ENCODE peak calls at places on chromosomes 5 and 9, in seven cellular contexts. One of them, this sample, is unnamed.

GRCh38 chr5:6875376-6875775 is 162.1 kb downstream of the TENT4A start:
- DNase-seq in activated CD8-positive, alpha-beta T cell treated with anti-CD3 and anti-CD28 coated beads for 36 hours: no peak
- DNase-seq in stomach: peak
- DNase-seq in dorsolateral prefrontal cortex: no peak
- DNase-seq in HL-60: no peak
- DNase-seq in fibroblast of pulmonary artery: no peak
- DNase-seq in brain microvascular endothelial cell: no peak
- DNase-seq in this sample: no peak

GRCh38 chr5:112960316-112960715 is 16.3 kb upstream of the DCP2 start:
- DNase-seq in HL-60: no peak
- DNase-seq in fibroblast of pulmonary artery: no peak
- DNase-seq in activated CD8-positive, alpha-beta T cell treated with anti-CD3 and anti-CD28 coated beads for 36 hours: no peak
- DNase-seq in brain microvascular endothelial cell: no peak
- DNase-seq in dorsolateral prefrontal cortex: no peak
- DNase-seq in stomach: no peak
- DNase-seq in this sample: no peak

GRCh38 chr5:16736158-16736994 is 119.6 kb upstream of the RETREG1 start:
- DNase-seq in activated CD8-positive, alpha-beta T cell treated with anti-CD3 and anti-CD28 coated beads for 36 hours: no peak
- DNase-seq in brain microvascular endothelial cell: peak
- DNase-seq in stomach: peak
- DNase-seq in fibroblast of pulmonary artery: peak
- DNase-seq in HL-60: no peak
- DNase-seq in dorsolateral prefrontal cortex: no peak
- DNase-seq in this sample: no peak

GRCh38 chr5:2517451-2517850 is 234.0 kb downstream of the IRX2 start:
- DNase-seq in brain microvascular endothelial cell: no peak
- DNase-seq in activated CD8-positive, alpha-beta T cell treated with anti-CD3 and anti-CD28 coated beads for 36 hours: no peak
- DNase-seq in dorsolateral prefrontal cortex: no peak
- DNase-seq in stomach: no peak
- DNase-seq in HL-60: no peak
- DNase-seq in fibroblast of pulmonary artery: no peak
- DNase-seq in this sample: no peak

GRCh38 chr5:173328896-173329369 is 719 bp upstream of the STC2 start:
- DNase-seq in brain microvascular endothelial cell: peak
- DNase-seq in stomach: no peak
- DNase-seq in activated CD8-positive, alpha-beta T cell treated with anti-CD3 and anti-CD28 coated beads for 36 hours: peak
- DNase-seq in dorsolateral prefrontal cortex: no peak
- DNase-seq in HL-60: peak
- DNase-seq in fibroblast of pulmonary artery: peak
- DNase-seq in this sample: no peak

GRCh38 chr9:124198948-124199347 is 58.8 kb upstream of the NEK6 start:
- DNase-seq in dorsolateral prefrontal cortex: no peak
- DNase-seq in activated CD8-positive, alpha-beta T cell treated with anti-CD3 and anti-CD28 coated beads for 36 hours: no peak
- DNase-seq in HL-60: no peak
- DNase-seq in fibroblast of pulmonary artery: no peak
- DNase-seq in brain microvascular endothelial cell: no peak
- DNase-seq in stomach: no peak
- DNase-seq in this sample: no peak

GRCh38 chr9:119412399-119412798 is 43.2 kb upstream of the BRINP1 start:
- DNase-seq in dorsolateral prefrontal cortex: no peak
- DNase-seq in HL-60: no peak
- DNase-seq in stomach: no peak
- DNase-seq in brain microvascular endothelial cell: no peak
- DNase-seq in activated CD8-positive, alpha-beta T cell treated with anti-CD3 and anti-CD28 coated beads for 36 hours: no peak
- DNase-seq in fibroblast of pulmonary artery: no peak
- DNase-seq in this sample: no peak

GRCh38 chr5:154801083-154801482 is 45.9 kb downstream of the LARP1 start:
- DNase-seq in activated CD8-positive, alpha-beta T cell treated with anti-CD3 and anti-CD28 coated beads for 36 hours: no peak
- DNase-seq in fibroblast of pulmonary artery: peak
- DNase-seq in stomach: no peak
- DNase-seq in dorsolateral prefrontal cortex: no peak
- DNase-seq in HL-60: no peak
- DNase-seq in brain microvascular endothelial cell: peak
- DNase-seq in this sample: no peak

GRCh38 chr9:93079371-93079770 is 16.6 kb upstream of the CARD19 start:
- DNase-seq in brain microvascular endothelial cell: no peak
- DNase-seq in activated CD8-positive, alpha-beta T cell treated with anti-CD3 and anti-CD28 coated beads for 36 hours: no peak
- DNase-seq in dorsolateral prefrontal cortex: no peak
- DNase-seq in stomach: no peak
- DNase-seq in fibroblast of pulmonary artery: no peak
- DNase-seq in HL-60: no peak
- DNase-seq in this sample: no peak

GRCh38 chr9:127567898-127568617 is 44.0 kb upstream of the STXBP1 start:
- DNase-seq in fibroblast of pulmonary artery: no peak
- DNase-seq in dorsolateral prefrontal cortex: no peak
- DNase-seq in stomach: no peak
- DNase-seq in brain microvascular endothelial cell: no peak
- DNase-seq in HL-60: no peak
- DNase-seq in activated CD8-positive, alpha-beta T cell treated with anti-CD3 and anti-CD28 coated beads for 36 hours: peak
- DNase-seq in this sample: peak

GRCh38 chr5:149356391-149356790 is 1.5 kb upstream of the PCYOX1L start:
- DNase-seq in brain microvascular endothelial cell: no peak
- DNase-seq in dorsolateral prefrontal cortex: no peak
- DNase-seq in HL-60: no peak
- DNase-seq in fibroblast of pulmonary artery: no peak
- DNase-seq in stomach: no peak
- DNase-seq in activated CD8-positive, alpha-beta T cell treated with anti-CD3 and anti-CD28 coated beads for 36 hours: peak
- DNase-seq in this sample: no peak

GRCh38 chr9:22158983-22159382 is 149.9 kb upstream of the CDKN2B start:
- DNase-seq in dorsolateral prefrontal cortex: peak
- DNase-seq in stomach: peak
- DNase-seq in brain microvascular endothelial cell: peak
- DNase-seq in fibroblast of pulmonary artery: peak
- DNase-seq in HL-60: peak
- DNase-seq in activated CD8-positive, alpha-beta T cell treated with anti-CD3 and anti-CD28 coated beads for 36 hours: no peak
- DNase-seq in this sample: no peak

GRCh38 chr9:4062966-4063365 is 236.9 kb downstream of the GLIS3 start:
- DNase-seq in dorsolateral prefrontal cortex: no peak
- DNase-seq in activated CD8-positive, alpha-beta T cell treated with anti-CD3 and anti-CD28 coated beads for 36 hours: no peak
- DNase-seq in brain microvascular endothelial cell: peak
- DNase-seq in HL-60: no peak
- DNase-seq in fibroblast of pulmonary artery: peak
- DNase-seq in stomach: no peak
- DNase-seq in this sample: no peak

GRCh38 chr9:133957328-133957727 is 34.8 kb downstream of the VAV2 start:
- DNase-seq in brain microvascular endothelial cell: no peak
- DNase-seq in dorsolateral prefrontal cortex: no peak
- DNase-seq in activated CD8-positive, alpha-beta T cell treated with anti-CD3 and anti-CD28 coated beads for 36 hours: no peak
- DNase-seq in fibroblast of pulmonary artery: no peak
- DNase-seq in HL-60: no peak
- DNase-seq in stomach: no peak
- DNase-seq in this sample: no peak

GRCh38 chr5:99104538-99105132 is 175.8 kb upstream of the CHD1 start:
- DNase-seq in stomach: no peak
- DNase-seq in dorsolateral prefrontal cortex: no peak
- DNase-seq in HL-60: no peak
- DNase-seq in brain microvascular endothelial cell: no peak
- DNase-seq in fibroblast of pulmonary artery: peak
- DNase-seq in activated CD8-positive, alpha-beta T cell treated with anti-CD3 and anti-CD28 coated beads for 36 hours: no peak
- DNase-seq in this sample: peak

GRCh38 chr9:38160613-38161215 is 91.7 kb upstream of the SHB start:
- DNase-seq in activated CD8-positive, alpha-beta T cell treated with anti-CD3 and anti-CD28 coated beads for 36 hours: peak
- DNase-seq in stomach: peak
- DNase-seq in HL-60: peak
- DNase-seq in fibroblast of pulmonary artery: peak
- DNase-seq in dorsolateral prefrontal cortex: peak
- DNase-seq in brain microvascular endothelial cell: peak
- DNase-seq in this sample: peak

GRCh38 chr5:82991678-82992323 is 85.4 kb downstream of the TMEM167A start:
- DNase-seq in stomach: no peak
- DNase-seq in brain microvascular endothelial cell: peak
- DNase-seq in dorsolateral prefrontal cortex: no peak
- DNase-seq in HL-60: no peak
- DNase-seq in activated CD8-positive, alpha-beta T cell treated with anti-CD3 and anti-CD28 coated beads for 36 hours: no peak
- DNase-seq in fibroblast of pulmonary artery: peak
- DNase-seq in this sample: no peak

GRCh38 chr9:121699271-121700164 is 48.1 kb downstream of the DAB2IP start:
- DNase-seq in brain microvascular endothelial cell: no peak
- DNase-seq in stomach: peak
- DNase-seq in dorsolateral prefrontal cortex: no peak
- DNase-seq in activated CD8-positive, alpha-beta T cell treated with anti-CD3 and anti-CD28 coated beads for 36 hours: peak
- DNase-seq in fibroblast of pulmonary artery: peak
- DNase-seq in HL-60: peak
- DNase-seq in this sample: peak

DNA sequence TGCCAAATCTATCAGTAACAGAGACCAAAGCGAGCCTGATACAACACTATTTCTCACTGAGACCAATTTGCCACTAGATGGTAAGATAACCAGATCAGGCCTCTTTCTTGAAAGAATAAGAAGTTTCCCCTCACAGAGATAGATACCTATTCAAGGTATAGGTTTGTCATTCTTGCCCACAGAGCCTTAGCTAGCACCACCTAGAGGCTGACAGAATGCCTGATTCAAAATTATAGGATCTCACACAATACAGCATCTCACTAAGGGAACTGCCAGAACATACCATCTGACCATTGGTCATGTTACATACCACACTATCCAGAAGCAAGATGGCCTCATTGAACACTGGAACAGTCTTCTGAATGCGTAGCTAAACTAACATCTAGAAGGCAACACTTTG is 166.6 kb upstream of the HCN1 start:
- DNase-seq in dorsolateral prefrontal cortex: no peak
- DNase-seq in brain microvascular endothelial cell: no peak
- DNase-seq in HL-60: no peak
- DNase-seq in stomach: no peak
- DNase-seq in fibroblast of pulmonary artery: no peak
- DNase-seq in activated CD8-positive, alpha-beta T cell treated with anti-CD3 and anti-CD28 coated beads for 36 hours: no peak
- DNase-seq in this sample: no peak
- TF ChIP-seq CTCF in dorsolateral prefrontal cortex: no peak
- TF ChIP-seq CTCF in brain microvascular endothelial cell: no peak
- TF ChIP-seq CTCF in HL-60: no peak
- TF ChIP-seq CTCF in stomach: no peak
- TF ChIP-seq CTCF in fibroblast of pulmonary artery: no peak
- TF ChIP-seq CTCF in activated CD8-positive, alpha-beta T cell treated with anti-CD3 and anti-CD28 coated beads for 36 hours: no peak
- TF ChIP-seq CTCF in this sample: no peak

DNA sequence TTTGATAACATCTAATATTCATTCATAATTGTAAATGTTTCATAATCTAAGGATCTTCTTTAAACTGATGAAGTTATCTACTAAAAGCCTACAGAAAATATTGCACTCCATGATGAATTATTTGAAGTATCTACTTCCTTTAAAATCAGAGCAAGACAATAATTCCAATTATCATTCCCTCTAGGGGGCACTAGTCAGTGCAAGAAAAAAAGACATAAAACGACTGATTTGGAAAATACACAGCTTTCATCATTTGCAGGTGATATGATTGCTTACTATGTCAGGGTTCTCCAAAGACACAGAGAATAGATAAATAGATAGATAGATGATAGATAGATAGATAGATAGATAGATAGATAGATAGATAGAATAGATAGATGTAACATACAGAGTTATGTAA is 13.5 kb upstream of the GRM6 start:
- DNase-seq in stomach: no peak
- DNase-seq in activated CD8-positive, alpha-beta T cell treated with anti-CD3 and anti-CD28 coated beads for 36 hours: no peak
- DNase-seq in dorsolateral prefrontal cortex: no peak
- DNase-seq in HL-60: no peak
- DNase-seq in fibroblast of pulmonary artery: peak
- DNase-seq in brain microvascular endothelial cell: no peak
- DNase-seq in this sample: no peak
- TF ChIP-seq CTCF in stomach: no peak
- TF ChIP-seq CTCF in activated CD8-positive, alpha-beta T cell treated with anti-CD3 and anti-CD28 coated beads for 36 hours: no peak
- TF ChIP-seq CTCF in dorsolateral prefrontal cortex: no peak
- TF ChIP-seq CTCF in HL-60: no peak
- TF ChIP-seq CTCF in fibroblast of pulmonary artery: peak
- TF ChIP-seq CTCF in brain microvascular endothelial cell: no peak
- TF ChIP-seq CTCF in this sample: no peak

GRCh38 chr5:35246411-35246810 is 16.1 kb upstream of the PRLR start:
- DNase-seq in brain microvascular endothelial cell: no peak
- DNase-seq in HL-60: no peak
- DNase-seq in fibroblast of pulmonary artery: no peak
- DNase-seq in activated CD8-positive, alpha-beta T cell treated with anti-CD3 and anti-CD28 coated beads for 36 hours: no peak
- DNase-seq in dorsolateral prefrontal cortex: no peak
- DNase-seq in stomach: no peak
- DNase-seq in this sample: no peak
- TF ChIP-seq CTCF in brain microvascular endothelial cell: peak
- TF ChIP-seq CTCF in HL-60: no peak
- TF ChIP-seq CTCF in fibroblast of pulmonary artery: no peak
- TF ChIP-seq CTCF in activated CD8-positive, alpha-beta T cell treated with anti-CD3 and anti-CD28 coated beads for 36 hours: no peak
- TF ChIP-seq CTCF in dorsolateral prefrontal cortex: no peak
- TF ChIP-seq CTCF in stomach: peak
- TF ChIP-seq CTCF in this sample: no peak

DNA sequence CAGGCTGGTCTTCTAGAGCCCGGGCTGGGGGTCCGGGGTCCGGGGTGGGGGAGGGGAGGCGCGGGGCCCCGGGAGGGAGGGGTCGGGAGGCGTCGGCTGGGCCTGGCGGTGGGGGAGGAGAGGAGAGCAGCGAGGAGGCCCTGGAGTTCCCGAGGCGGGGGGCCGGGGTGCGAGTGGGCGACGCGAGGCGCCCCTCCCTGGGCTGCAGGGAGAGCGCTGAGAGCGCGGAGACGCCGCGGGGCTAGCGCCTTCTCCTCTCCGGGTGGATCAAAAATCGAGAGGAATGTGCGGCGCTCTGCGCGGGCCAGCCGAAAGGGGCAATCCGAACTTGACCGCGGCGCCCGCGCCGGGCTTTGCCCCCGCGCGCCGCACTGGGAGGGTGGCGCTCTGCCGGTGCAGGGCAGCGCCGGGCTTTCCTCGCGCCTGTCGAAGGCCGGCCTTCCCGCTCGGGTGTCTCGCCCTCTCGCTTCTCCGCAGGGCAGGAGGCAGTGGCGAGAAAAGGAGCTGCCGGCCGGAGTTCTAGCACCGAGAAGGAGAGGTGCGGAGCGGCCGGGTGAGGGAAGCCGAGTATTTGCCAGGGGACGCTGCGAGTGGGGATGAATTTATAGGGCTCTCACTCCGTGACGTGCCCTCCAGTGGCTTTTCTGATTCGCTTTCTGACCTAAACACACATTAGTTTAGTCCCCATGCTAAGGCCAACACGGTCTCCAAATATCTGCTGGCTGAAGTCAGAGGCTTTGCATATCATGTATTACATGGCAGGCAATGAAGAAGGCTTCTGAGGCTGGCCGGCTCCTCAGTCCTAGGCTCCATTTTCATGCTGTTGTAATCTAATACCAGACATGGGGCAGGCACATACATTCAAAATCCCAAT is at the start of gene GDNF:
- DNase-seq in HL-60: no peak
- DNase-seq in brain microvascular endothelial cell: no peak
- DNase-seq in fibroblast of pulmonary artery: peak
- DNase-seq in stomach: peak
- DNase-seq in activated CD8-positive, alpha-beta T cell treated with anti-CD3 and anti-CD28 coated beads for 36 hours: no peak
- DNase-seq in dorsolateral prefrontal cortex: peak
- DNase-seq in this sample: peak
- TF ChIP-seq CTCF in HL-60: no peak
- TF ChIP-seq CTCF in brain microvascular endothelial cell: peak
- TF ChIP-seq CTCF in fibroblast of pulmonary artery: no peak
- TF ChIP-seq CTCF in stomach: no peak
- TF ChIP-seq CTCF in activated CD8-positive, alpha-beta T cell treated with anti-CD3 and anti-CD28 coated beads for 36 hours: no peak
- TF ChIP-seq CTCF in dorsolateral prefrontal cortex: peak
- TF ChIP-seq CTCF in this sample: no peak